ENCODE peak calls at places on chromosomes 11 and 22, in ten cellular contexts. One of them, this sample, is unnamed.

GRCh38 chr22:26199665-26200064 is 30.4 kb downstream of the SEZ6L start:
- DNase-seq in GM23248: no peak
- DNase-seq in breast epithelium: no peak
- DNase-seq in gastrocnemius medialis: no peak
- DNase-seq in kidney: no peak
- DNase-seq in pancreas: no peak
- DNase-seq in AG04450: no peak
- DNase-seq in tibial artery: no peak
- DNase-seq in tibial nerve: no peak
- DNase-seq in ovary: no peak
- DNase-seq in this sample: no peak

GRCh38 chr11:36729765-36730164 is 131.7 kb upstream of the RAG2 start:
- DNase-seq in AG04450: no peak
- DNase-seq in gastrocnemius medialis: no peak
- DNase-seq in ovary: no peak
- DNase-seq in breast epithelium: no peak
- DNase-seq in pancreas: no peak
- DNase-seq in GM23248: no peak
- DNase-seq in tibial nerve: no peak
- DNase-seq in kidney: no peak
- DNase-seq in tibial artery: no peak
- DNase-seq in this sample: no peak

GRCh38 chr11:122737951-122738693 is 82.6 kb downstream of the UBASH3B start:
- DNase-seq in GM23248: no peak
- DNase-seq in tibial artery: no peak
- DNase-seq in gastrocnemius medialis: no peak
- DNase-seq in tibial nerve: no peak
- DNase-seq in breast epithelium: no peak
- DNase-seq in AG04450: no peak
- DNase-seq in ovary: no peak
- DNase-seq in pancreas: no peak
- DNase-seq in kidney: no peak
- DNase-seq in this sample: no peak

GRCh38 chr22:46769191-46769675 is 6.8 kb downstream of the TBC1D22A start:
- DNase-seq in pancreas: peak; percentile 61
- DNase-seq in kidney: peak; percentile 93
- DNase-seq in ovary: no peak
- DNase-seq in tibial artery: no peak
- DNase-seq in gastrocnemius medialis: peak; percentile 87
- DNase-seq in tibial nerve: no peak
- DNase-seq in AG04450: no peak
- DNase-seq in breast epithelium: no peak
- DNase-seq in GM23248: no peak
- DNase-seq in this sample: no peak

GRCh38 chr11:48081151-48082010 is 101.0 kb downstream of the PTPRJ start:
- DNase-seq in tibial nerve: peak; percentile 68
- DNase-seq in AG04450: no peak
- DNase-seq in kidney: peak; percentile 84
- DNase-seq in ovary: no peak
- DNase-seq in pancreas: no peak
- DNase-seq in breast epithelium: peak; percentile 36
- DNase-seq in GM23248: peak; percentile 92
- DNase-seq in tibial artery: peak; percentile 94
- DNase-seq in gastrocnemius medialis: peak; percentile 92
- DNase-seq in this sample: peak; percentile 31

GRCh38 chr11:111663820-111664219 is 61.6 kb downstream of the SIK2 start:
- DNase-seq in AG04450: no peak
- DNase-seq in kidney: no peak
- DNase-seq in breast epithelium: no peak
- DNase-seq in tibial nerve: peak; percentile 48
- DNase-seq in gastrocnemius medialis: peak; percentile 23
- DNase-seq in tibial artery: no peak
- DNase-seq in GM23248: peak; percentile 32
- DNase-seq in pancreas: no peak
- DNase-seq in ovary: no peak
- DNase-seq in this sample: no peak

GRCh38 chr11:35418847-35419712 is at the start of gene SLC1A2:
- DNase-seq in kidney: no peak
- DNase-seq in ovary: no peak
- DNase-seq in breast epithelium: no peak
- DNase-seq in AG04450: no peak
- DNase-seq in gastrocnemius medialis: no peak
- DNase-seq in tibial artery: no peak
- DNase-seq in pancreas: peak; percentile 63
- DNase-seq in GM23248: peak; percentile 71
- DNase-seq in tibial nerve: no peak
- DNase-seq in this sample: no peak

GRCh38 chr11:119484741-119485605 is 62.0 kb upstream of the THY1 start:
- DNase-seq in gastrocnemius medialis: no peak
- DNase-seq in tibial nerve: no peak
- DNase-seq in AG04450: no peak
- DNase-seq in GM23248: no peak
- DNase-seq in ovary: no peak
- DNase-seq in tibial artery: peak; percentile 59
- DNase-seq in kidney: no peak
- DNase-seq in pancreas: peak; percentile 54
- DNase-seq in breast epithelium: peak; percentile 7
- DNase-seq in this sample: no peak

GRCh38 chr22:43110927-43111623 is 525 bp downstream of the BIK start:
- DNase-seq in ovary: no peak
- DNase-seq in breast epithelium: peak; percentile 35
- DNase-seq in AG04450: no peak
- DNase-seq in tibial nerve: no peak
- DNase-seq in gastrocnemius medialis: no peak
- DNase-seq in GM23248: peak; percentile 11
- DNase-seq in tibial artery: no peak
- DNase-seq in pancreas: peak; percentile 83
- DNase-seq in kidney: no peak
- DNase-seq in this sample: no peak

GRCh38 chr22:21047730-21048129 is 2.0 kb downstream of the LRRC74B start:
- DNase-seq in tibial nerve: no peak
- DNase-seq in kidney: no peak
- DNase-seq in breast epithelium: no peak
- DNase-seq in tibial artery: no peak
- DNase-seq in ovary: no peak
- DNase-seq in AG04450: no peak
- DNase-seq in gastrocnemius medialis: no peak
- DNase-seq in GM23248: no peak
- DNase-seq in pancreas: no peak
- DNase-seq in this sample: no peak

GRCh38 chr11:119491753-119492455 is 68.9 kb upstream of the THY1 start:
- DNase-seq in breast epithelium: no peak
- DNase-seq in kidney: peak; percentile 11
- DNase-seq in GM23248: peak; percentile 50
- DNase-seq in tibial nerve: no peak
- DNase-seq in tibial artery: no peak
- DNase-seq in gastrocnemius medialis: no peak
- DNase-seq in AG04450: no peak
- DNase-seq in pancreas: no peak
- DNase-seq in ovary: no peak
- DNase-seq in this sample: no peak

GRCh38 chr11:36817336-36817965 is 219.4 kb upstream of the RAG2 start:
- DNase-seq in AG04450: no peak
- DNase-seq in tibial artery: no peak
- DNase-seq in tibial nerve: no peak
- DNase-seq in gastrocnemius medialis: no peak
- DNase-seq in kidney: no peak
- DNase-seq in ovary: no peak
- DNase-seq in pancreas: no peak
- DNase-seq in GM23248: peak; percentile 40
- DNase-seq in breast epithelium: no peak
- DNase-seq in this sample: no peak

GRCh38 chr11:76783294-76783900 is at the start of gene TSKU:
- DNase-seq in kidney: no peak
- DNase-seq in ovary: no peak
- DNase-seq in GM23248: peak; percentile 81
- DNase-seq in gastrocnemius medialis: no peak
- DNase-seq in breast epithelium: no peak
- DNase-seq in AG04450: no peak
- DNase-seq in tibial nerve: no peak
- DNase-seq in pancreas: no peak
- DNase-seq in tibial artery: no peak
- DNase-seq in this sample: no peak

GRCh38 chr11:119115484-119116234 is 5.7 kb upstream of the HINFP start:
- DNase-seq in GM23248: no peak
- DNase-seq in AG04450: no peak
- DNase-seq in kidney: peak; percentile 81
- DNase-seq in breast epithelium: no peak
- DNase-seq in gastrocnemius medialis: peak; percentile 35
- DNase-seq in ovary: no peak
- DNase-seq in pancreas: no peak
- DNase-seq in tibial nerve: no peak
- DNase-seq in tibial artery: peak; percentile 74
- DNase-seq in this sample: peak; percentile 22

GRCh38 chr11:126815111-126815510 is 185.5 kb downstream of the KIRREL3 start:
- DNase-seq in AG04450: no peak
- DNase-seq in ovary: no peak
- DNase-seq in breast epithelium: no peak
- DNase-seq in tibial nerve: no peak
- DNase-seq in pancreas: no peak
- DNase-seq in gastrocnemius medialis: no peak
- DNase-seq in tibial artery: no peak
- DNase-seq in GM23248: peak; percentile 59
- DNase-seq in kidney: no peak
- DNase-seq in this sample: no peak

DNA sequence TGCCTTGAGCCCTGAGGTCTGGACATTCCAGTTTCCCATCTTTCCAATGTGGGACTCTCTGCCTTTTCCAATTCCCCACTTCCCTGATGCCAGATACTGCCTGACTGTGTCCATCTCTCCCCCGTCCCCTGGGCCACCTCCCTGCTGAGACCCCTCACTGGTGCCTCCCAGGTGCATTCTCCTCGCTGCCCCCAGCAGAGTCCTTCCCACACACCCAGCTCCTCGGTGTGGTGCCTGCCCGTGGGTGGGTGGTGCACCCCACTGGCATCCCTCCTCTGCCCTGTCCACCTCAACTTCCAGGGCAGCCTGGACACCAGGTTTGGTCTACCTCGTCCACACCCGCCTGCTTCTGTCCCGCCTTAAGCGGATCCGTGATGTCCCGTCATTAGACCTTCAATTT is 4.9 kb upstream of the MRGPRF start:
- DNase-seq in tibial artery: no peak
- DNase-seq in AG04450: no peak
- DNase-seq in pancreas: no peak
- DNase-seq in GM23248: no peak
- DNase-seq in ovary: no peak
- DNase-seq in breast epithelium: no peak
- DNase-seq in kidney: no peak
- DNase-seq in gastrocnemius medialis: no peak
- DNase-seq in tibial nerve: no peak
- DNase-seq in this sample: no peak
- H3K27ac ChIP-seq in tibial artery: peak overlapping the region; percentile 76
- H3K27ac ChIP-seq in AG04450: no peak overlapping the region
- H3K27ac ChIP-seq in pancreas: no peak overlapping the region
- H3K27ac ChIP-seq in GM23248: no peak overlapping the region
- H3K27ac ChIP-seq in ovary: no peak overlapping the region
- H3K27ac ChIP-seq in breast epithelium: no peak overlapping the region
- H3K27ac ChIP-seq in kidney: no peak overlapping the region
- H3K27ac ChIP-seq in gastrocnemius medialis: no peak overlapping the region
- H3K27ac ChIP-seq in tibial nerve: no peak overlapping the region
- H3K27ac ChIP-seq in this sample: no peak overlapping the region

DNA sequence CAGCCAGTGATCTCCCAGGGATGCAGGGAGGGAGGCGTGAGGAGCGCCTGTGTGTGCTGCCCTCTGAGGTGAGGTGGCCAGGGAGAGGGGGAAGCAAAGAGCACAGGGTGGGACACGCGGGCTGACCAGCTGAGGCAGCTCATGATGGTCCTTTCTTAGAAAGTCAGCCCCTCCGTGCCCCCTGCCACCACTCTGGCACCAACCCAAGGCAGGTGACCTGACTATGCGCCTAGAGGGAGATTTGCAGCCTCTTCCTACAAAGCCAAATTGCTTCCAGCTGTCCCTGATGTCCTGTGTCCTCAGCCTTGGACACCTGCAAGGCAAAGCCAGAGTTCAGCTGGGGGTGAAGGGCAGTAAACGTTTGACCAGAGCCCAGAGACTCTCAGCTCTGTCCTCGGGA is 26.7 kb downstream of the CD5 start:
- DNase-seq in kidney: no peak
- DNase-seq in AG04450: no peak
- DNase-seq in breast epithelium: no peak
- DNase-seq in ovary: no peak
- DNase-seq in pancreas: no peak
- DNase-seq in tibial nerve: no peak
- DNase-seq in tibial artery: no peak
- DNase-seq in gastrocnemius medialis: no peak
- DNase-seq in GM23248: no peak
- DNase-seq in this sample: no peak
- H3K27ac ChIP-seq in kidney: no peak overlapping the region
- H3K27ac ChIP-seq in AG04450: peak overlapping the region; percentile 47
- H3K27ac ChIP-seq in breast epithelium: no peak overlapping the region
- H3K27ac ChIP-seq in ovary: peak overlapping the region; percentile 73
- H3K27ac ChIP-seq in pancreas: no peak overlapping the region
- H3K27ac ChIP-seq in tibial nerve: no peak overlapping the region
- H3K27ac ChIP-seq in tibial artery: no peak overlapping the region
- H3K27ac ChIP-seq in gastrocnemius medialis: no peak overlapping the region
- H3K27ac ChIP-seq in GM23248: no peak overlapping the region
- H3K27ac ChIP-seq in this sample: no peak overlapping the region

GRCh38 chr11:44143987-44144909 is 48.8 kb downstream of the EXT2 start:
- DNase-seq in GM23248: no peak
- DNase-seq in ovary: no peak
- DNase-seq in AG04450: no peak
- DNase-seq in pancreas: no peak
- DNase-seq in gastrocnemius medialis: peak; percentile 48
- DNase-seq in tibial nerve: peak; percentile 15
- DNase-seq in tibial artery: no peak
- DNase-seq in breast epithelium: no peak
- DNase-seq in kidney: no peak
- DNase-seq in this sample: no peak
- H3K27ac ChIP-seq in GM23248: no peak overlapping the region
- H3K27ac ChIP-seq in ovary: no peak overlapping the region
- H3K27ac ChIP-seq in AG04450: no peak overlapping the region
- H3K27ac ChIP-seq in pancreas: no peak overlapping the region
- H3K27ac ChIP-seq in gastrocnemius medialis: peak overlapping the region; percentile 60
- H3K27ac ChIP-seq in tibial nerve: no peak overlapping the region
- H3K27ac ChIP-seq in tibial artery: no peak overlapping the region
- H3K27ac ChIP-seq in breast epithelium: no peak overlapping the region
- H3K27ac ChIP-seq in kidney: no peak overlapping the region
- H3K27ac ChIP-seq in this sample: no peak overlapping the region

GRCh38 chr11:112903310-112903709 is 57.9 kb upstream of the NCAM1 start:
- DNase-seq in breast epithelium: no peak
- DNase-seq in tibial artery: no peak
- DNase-seq in GM23248: no peak
- DNase-seq in ovary: no peak
- DNase-seq in kidney: no peak
- DNase-seq in AG04450: no peak
- DNase-seq in gastrocnemius medialis: no peak
- DNase-seq in tibial nerve: no peak
- DNase-seq in pancreas: no peak
- DNase-seq in this sample: no peak

GRCh38 chr11:112899235-112899634 is 62.0 kb upstream of the NCAM1 start:
- DNase-seq in ovary: no peak
- DNase-seq in AG04450: no peak
- DNase-seq in GM23248: no peak
- DNase-seq in gastrocnemius medialis: no peak
- DNase-seq in breast epithelium: no peak
- DNase-seq in tibial nerve: no peak
- DNase-seq in pancreas: no peak
- DNase-seq in tibial artery: no peak
- DNase-seq in kidney: no peak
- DNase-seq in this sample: no peak

GRCh38 chr11:112902411-112903011 is 58.7 kb upstream of the NCAM1 start:
- DNase-seq in GM23248: no peak
- DNase-seq in kidney: no peak
- DNase-seq in gastrocnemius medialis: no peak
- DNase-seq in tibial artery: no peak
- DNase-seq in AG04450: no peak
- DNase-seq in ovary: no peak
- DNase-seq in tibial nerve: no peak
- DNase-seq in pancreas: no peak
- DNase-seq in breast epithelium: no peak
- DNase-seq in this sample: no peak

GRCh38 chr11:112901904-112902303 is 59.3 kb upstream of the NCAM1 start:
- DNase-seq in gastrocnemius medialis: no peak
- DNase-seq in AG04450: no peak
- DNase-seq in GM23248: no peak
- DNase-seq in ovary: no peak
- DNase-seq in tibial artery: no peak
- DNase-seq in breast epithelium: no peak
- DNase-seq in tibial nerve: no peak
- DNase-seq in kidney: no peak
- DNase-seq in pancreas: no peak
- DNase-seq in this sample: no peak
- H3K27ac ChIP-seq in gastrocnemius medialis: no peak overlapping the region
- H3K27ac ChIP-seq in AG04450: no peak overlapping the region
- H3K27ac ChIP-seq in GM23248: no peak overlapping the region
- H3K27ac ChIP-seq in ovary: peak overlapping the region; percentile 44
- H3K27ac ChIP-seq in tibial artery: no peak overlapping the region
- H3K27ac ChIP-seq in breast epithelium: no peak overlapping the region
- H3K27ac ChIP-seq in tibial nerve: no peak overlapping the region
- H3K27ac ChIP-seq in kidney: no peak overlapping the region
- H3K27ac ChIP-seq in pancreas: no peak overlapping the region
- H3K27ac ChIP-seq in this sample: peak overlapping the region; percentile 96